ENCODE peak calls at places on chromosomes 5 and 9, in four cellular contexts. S is mesendoderm, Q is H9, C is H1. B is an unnamed sample. For H3K79me2, the result is how much of the 10 kb centered on the place peaks cover.

GRCh38 chr5:172929371-172929838 is 29.8 kb upstream of the RPL26L1 start:
- DNase-seq in S (no peak), Q (no peak), C (no peak), B (peak)

GRCh38 chr5:59001154-59001553 is 418.3 kb downstream of the RAB3C start:
- DNase-seq in S (no peak), Q (no peak), C (no peak), B (no peak)

GRCh38 chr9:104983491-104983890 is 55.5 kb upstream of the ABCA1 start:
- DNase-seq in S (no peak), Q (no peak), C (no peak), B (no peak)

GRCh38 chr9:87581513-87581912 is 83.8 kb downstream of the DAPK1 start:
- DNase-seq in S (no peak), Q (no peak), C (no peak), B (peak)

GRCh38 chr5:174692982-174693422 is 31.4 kb upstream of the MSX2 start:
- DNase-seq in S (peak), Q (peak), C (peak), B (no peak)

GRCh38 chr5:68080282-68081050 is 135.1 kb upstream of the PIK3R1 start:
- DNase-seq in S (no peak), Q (no peak), C (no peak), B (no peak)

GRCh38 chr9:27784999-27785713 is 211.9 kb upstream of the C9orf72 start:
- DNase-seq in S (no peak), Q (no peak), C (no peak), B (no peak)

GRCh38 chr9:93450817-93451761 is at the start of gene FAM120A:
- DNase-seq in S (peak), Q (peak), C (peak), B (peak)

GRCh38 chr9:121528642-121529041 is 29.0 kb upstream of the GGTA1 start:
- DNase-seq in S (peak), Q (no peak), C (no peak), B (peak)

GRCh38 chr5:150168864-150169263 is 2.3 kb downstream of the CDX1 start:
- DNase-seq in S (no peak), Q (no peak), C (no peak), B (no peak)

GRCh38 chr9:16092627-16093091 is 539.8 kb downstream of the CCDC171 start:
- DNase-seq in S (no peak), Q (no peak), C (no peak), B (no peak)

GRCh38 chr9:129838707-129839259 is 3.5 kb downstream of the USP20 start:
- DNase-seq in S (no peak), Q (no peak), C (no peak), B (no peak)

GRCh38 chr5:91468643-91469422 is 85.7 kb upstream of the ARRDC3 start:
- DNase-seq in S (no peak), Q (no peak), C (no peak), B (no peak)

GRCh38 chr5:74798977-74799911 is 32.2 kb downstream of the NSA2 start:
- DNase-seq in S (no peak), Q (no peak), C (peak), B (peak)

GRCh38 chr5:15794117-15794985 is 294.4 kb downstream of the FBXL7 start:
- DNase-seq in S (peak), Q (no peak), C (no peak), B (no peak)

GRCh38 chr5:178357678-178358077 is 125.1 kb upstream of the PHYKPL start:
- DNase-seq in S (no peak), Q (no peak), C (no peak), B (no peak)

GRCh38 chr5:164581889-164582288 is 1076.5 kb downstream of the MAT2B start:
- DNase-seq in S (no peak), Q (no peak), C (no peak), B (no peak)

GRCh38 chr5:171592741-171593140 is 173.3 kb downstream of the FGF18 start:
- DNase-seq in S (no peak), Q (no peak), C (no peak), B (no peak)

GRCh38 chr9:112025886-112026285 is 129.3 kb downstream of the UGCG start:
- DNase-seq in S (no peak), Q (no peak), C (no peak), B (no peak)

GRCh38 chr5:175394601-175395000 is 49.4 kb downstream of the DRD1 start:
- DNase-seq in S (no peak), Q (no peak), C (no peak), B (no peak)

GRCh38 chr5:52682492-52682891 is 105.2 kb upstream of the ITGA1 start:
- DNase-seq in S (peak), Q (peak), C (peak), B (no peak)

GRCh38 chr5:43281840-43282658 is 31.2 kb downstream of the HMGCS1 start:
- DNase-seq in S (no peak), Q (no peak), C (no peak), B (peak)

GRCh38 chr9:2126331-2126789 is 111.2 kb downstream of the SMARCA2 start:
- DNase-seq in S (no peak), Q (no peak), C (no peak), B (no peak)

GRCh38 chr5:97163360-97163764 is 19.7 kb downstream of the RIOK2 start:
- DNase-seq in S (peak), Q (no peak), C (no peak), B (peak)

GRCh38 chr9:120650352-120650751 is 63.9 kb downstream of the MEGF9 start:
- DNase-seq in S (no peak), Q (no peak), C (no peak), B (no peak)

GRCh38 chr9:122325124-122325523 is 45.7 kb upstream of the PTGS1 start:
- DNase-seq in S (no peak), Q (no peak), C (no peak), B (no peak)

GRCh38 chr9:132637351-132637750 is 32.4 kb downstream of the DDX31 start:
- DNase-seq in S (no peak), Q (no peak), C (no peak), B (no peak)

GRCh38 chr5:162473051-162473714 is 405.6 kb downstream of the GABRG2 start:
- DNase-seq in S (no peak), Q (no peak), C (no peak), B (no peak)

GRCh38 chr5:81558188-81558587 is 164.3 kb upstream of the ACOT12 start:
- DNase-seq in S (no peak), Q (no peak), C (no peak), B (no peak)

GRCh38 chr5:79255786-79256557 is 20.0 kb downstream of the JMY start:
- DNase-seq in S (peak), Q (peak), C (peak), B (peak)

GRCh38 chr9:74330487-74331214 is 166.5 kb upstream of the RORB start:
- DNase-seq in S (no peak), Q (no peak), C (no peak), B (no peak)

GRCh38 chr9:74336161-74336560 is 161.0 kb upstream of the RORB start:
- DNase-seq in S (no peak), Q (no peak), C (no peak), B (no peak)

GRCh38 chr9:74334308-74334707 is 162.8 kb upstream of the RORB start:
- DNase-seq in S (no peak), Q (no peak), C (no peak), B (no peak)

GRCh38 chr9:74333633-74334032 is 163.5 kb upstream of the RORB start:
- DNase-seq in S (no peak), Q (no peak), C (no peak), B (no peak)

GRCh38 chr9:74331607-74332006 is 165.5 kb upstream of the RORB start:
- DNase-seq in S (no peak), Q (no peak), C (no peak), B (no peak)
- H3K4me2 ChIP-seq in S (no peak), Q (no peak), C (no peak), B (no peak)

GRCh38 chr5:140432916-140433315 is 31.3 kb downstream of the ANKHD1 start:
- DNase-seq in S (no peak), Q (no peak), C (no peak), B (no peak)
- H3K79me2 ChIP-seq in S (under half), Q (under half), C (under half), B (under half)

GRCh38 chr9:137168907-137169763 is 716 bp downstream of the LRRC26 start:
- DNase-seq in S (peak), Q (peak), C (peak), B (peak)
- H3K23ac ChIP-seq in S (no peak), Q (no peak), C (no peak), B (no peak)

DNA sequence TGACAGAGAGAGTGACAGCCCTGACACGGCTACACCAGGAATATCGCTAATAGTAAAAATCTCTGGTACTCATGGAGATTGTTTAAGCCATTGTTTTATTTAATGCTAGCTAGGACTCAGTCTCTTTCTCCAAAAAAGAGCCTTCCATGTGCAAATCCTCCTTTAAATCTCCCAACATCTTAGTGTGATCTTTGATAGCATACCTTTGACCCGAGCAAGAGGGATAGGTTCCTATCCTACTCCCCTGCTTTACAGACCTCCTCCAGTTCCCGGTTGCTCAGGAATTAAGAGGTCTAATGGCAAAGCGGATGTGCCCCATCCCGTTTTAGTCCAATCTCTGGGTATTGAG is 663 bp upstream of the FRMD3 start:
- DNase-seq in S (no peak), Q (no peak), C (no peak), B (no peak)
- H3K4me2 ChIP-seq in S (peak), Q (peak), C (peak), B (peak)

GRCh38 chr5:95735436-95735835 is 4.3 kb downstream of the RHOBTB3 start:
- DNase-seq in S (no peak), Q (no peak), C (no peak), B (no peak)
- H3K79me2 ChIP-seq in S (under half), Q (under half), C (under half), B (under half)

B was measured in trophoblast cell.